ENCODE peak calls at places on chromosomes 4 and X, in five cellular contexts. One of them, this sample, is unnamed.

GRCh38 chr4:110055014-110055768 is 142.5 kb downstream of the EGF start:
- DNase-seq in IMR-90: peak
- DNase-seq in trophoblast cell: no peak
- DNase-seq in H9: no peak
- DNase-seq in mesendoderm: peak
- DNase-seq in this sample: peak

GRCh38 chrX:123807825-123808416 is 51.9 kb upstream of the XIAP start:
- DNase-seq in mesendoderm: no peak
- DNase-seq in H9: no peak
- DNase-seq in IMR-90: peak
- DNase-seq in trophoblast cell: no peak
- DNase-seq in this sample: no peak

GRCh38 chrX:39896951-39897740 is 200.6 kb downstream of the BCOR start:
- DNase-seq in IMR-90: peak
- DNase-seq in mesendoderm: peak
- DNase-seq in trophoblast cell: peak
- DNase-seq in H9: peak
- DNase-seq in this sample: peak

GRCh38 chrX:130097507-130098201 is 12.6 kb downstream of the ELF4 start:
- DNase-seq in IMR-90: no peak
- DNase-seq in mesendoderm: peak
- DNase-seq in trophoblast cell: peak
- DNase-seq in H9: no peak
- DNase-seq in this sample: no peak

GRCh38 chr4:181971411-181971810 is 271.8 kb upstream of the TENM3 start:
- DNase-seq in mesendoderm: no peak
- DNase-seq in trophoblast cell: peak
- DNase-seq in H9: no peak
- DNase-seq in IMR-90: no peak
- DNase-seq in this sample: no peak

GRCh38 chrX:40853816-40854123 is 118.4 kb upstream of the MED14 start:
- DNase-seq in H9: no peak
- DNase-seq in mesendoderm: no peak
- DNase-seq in IMR-90: no peak
- DNase-seq in trophoblast cell: peak
- DNase-seq in this sample: no peak

GRCh38 chr4:44928062-44928380 is 201.7 kb upstream of the GNPDA2 start:
- DNase-seq in H9: no peak
- DNase-seq in trophoblast cell: no peak
- DNase-seq in IMR-90: no peak
- DNase-seq in mesendoderm: no peak
- DNase-seq in this sample: no peak

GRCh38 chrX:132758778-132759177 is 199.7 kb downstream of the HS6ST2 start:
- DNase-seq in H9: peak
- DNase-seq in trophoblast cell: no peak
- DNase-seq in mesendoderm: peak
- DNase-seq in IMR-90: no peak
- DNase-seq in this sample: peak

GRCh38 chr4:41024556-41025491 is 189.5 kb downstream of the APBB2 start:
- DNase-seq in H9: no peak
- DNase-seq in IMR-90: peak
- DNase-seq in trophoblast cell: peak
- DNase-seq in mesendoderm: peak
- DNase-seq in this sample: no peak

GRCh38 chrX:69541959-69542358 is 37.8 kb downstream of the NALF2 start:
- DNase-seq in IMR-90: no peak
- DNase-seq in mesendoderm: no peak
- DNase-seq in H9: no peak
- DNase-seq in trophoblast cell: no peak
- DNase-seq in this sample: no peak

GRCh38 chr4:102606261-102606660 is 105.1 kb downstream of the NFKB1 start:
- DNase-seq in mesendoderm: no peak
- DNase-seq in trophoblast cell: no peak
- DNase-seq in IMR-90: no peak
- DNase-seq in H9: no peak
- DNase-seq in this sample: no peak

GRCh38 chr4:41575207-41575606 is 37.2 kb downstream of the LIMCH1 start:
- DNase-seq in IMR-90: no peak
- DNase-seq in trophoblast cell: peak
- DNase-seq in mesendoderm: no peak
- DNase-seq in H9: no peak
- DNase-seq in this sample: no peak

GRCh38 chr4:139919513-139919912 is 234.5 kb downstream of the MAML3 start:
- DNase-seq in trophoblast cell: peak
- DNase-seq in mesendoderm: peak
- DNase-seq in H9: no peak
- DNase-seq in IMR-90: peak
- DNase-seq in this sample: peak

GRCh38 chr4:154018659-154019058 is 229.8 kb upstream of the SFRP2 start:
- DNase-seq in IMR-90: no peak
- DNase-seq in mesendoderm: peak
- DNase-seq in trophoblast cell: no peak
- DNase-seq in H9: peak
- DNase-seq in this sample: no peak

GRCh38 chrX:68060506-68061205 is 372.6 kb downstream of the OPHN1 start:
- DNase-seq in IMR-90: no peak
- DNase-seq in mesendoderm: no peak
- DNase-seq in H9: peak
- DNase-seq in trophoblast cell: no peak
- DNase-seq in this sample: no peak

GRCh38 chr4:4395849-4396627 is 9.1 kb downstream of the NSG1 start:
- DNase-seq in H9: peak
- DNase-seq in trophoblast cell: peak
- DNase-seq in IMR-90: peak
- DNase-seq in mesendoderm: peak
- DNase-seq in this sample: peak

GRCh38 chr4:99383381-99383780 is 30.8 kb upstream of the ADH1C start:
- DNase-seq in trophoblast cell: no peak
- DNase-seq in mesendoderm: peak
- DNase-seq in H9: no peak
- DNase-seq in IMR-90: peak
- DNase-seq in this sample: no peak
- H3K9ac ChIP-seq in trophoblast cell: no peak
- H3K9ac ChIP-seq in mesendoderm: no peak
- H3K9ac ChIP-seq in H9: no peak
- H3K9ac ChIP-seq in IMR-90: peak
- H3K9ac ChIP-seq in this sample: peak

DNA sequence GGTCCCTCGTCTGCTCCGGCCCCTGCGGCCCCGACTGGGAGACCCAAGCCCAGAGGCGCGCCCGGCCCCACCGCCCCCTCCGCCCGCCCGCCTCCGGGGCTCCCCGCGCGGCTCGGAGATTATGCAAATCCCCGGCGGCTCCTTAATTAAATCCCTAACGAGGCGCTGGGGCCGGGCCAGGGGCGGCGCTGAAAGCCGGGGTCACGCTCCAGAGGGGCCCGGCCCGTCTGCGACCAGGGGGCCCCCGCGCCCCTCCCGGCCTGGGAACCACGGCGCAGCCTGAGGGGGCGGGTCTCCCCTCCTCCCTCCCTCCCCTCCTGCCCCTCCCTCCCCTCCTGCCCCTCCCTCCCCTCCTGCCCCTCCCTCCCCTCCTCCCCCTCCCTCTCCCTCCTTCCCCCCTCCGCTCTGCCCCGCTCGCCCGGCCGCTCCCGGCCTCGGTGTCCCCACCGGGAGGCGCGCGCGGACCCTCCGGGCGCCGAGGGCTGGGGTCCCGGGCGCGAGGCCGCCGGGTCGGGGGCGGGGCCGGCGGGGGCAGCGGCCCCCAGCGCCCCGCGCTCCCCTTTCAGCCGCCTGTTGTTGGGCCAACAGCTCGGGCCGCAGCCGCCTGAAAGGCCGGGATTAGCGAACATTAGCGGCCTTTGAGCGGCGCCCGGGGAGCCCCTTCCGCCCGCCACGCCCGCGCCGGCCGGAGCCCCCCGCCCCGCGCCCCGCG is 25.9 kb upstream of the FGFR3 start:
- DNase-seq in IMR-90: peak
- DNase-seq in trophoblast cell: no peak
- DNase-seq in H9: peak
- DNase-seq in mesendoderm: peak
- DNase-seq in this sample: no peak
- H2BK120ac ChIP-seq in IMR-90: no peak
- H2BK120ac ChIP-seq in trophoblast cell: no peak
- H2BK120ac ChIP-seq in H9: no peak
- H2BK120ac ChIP-seq in mesendoderm: peak
- H2BK120ac ChIP-seq in this sample: peak

DNA sequence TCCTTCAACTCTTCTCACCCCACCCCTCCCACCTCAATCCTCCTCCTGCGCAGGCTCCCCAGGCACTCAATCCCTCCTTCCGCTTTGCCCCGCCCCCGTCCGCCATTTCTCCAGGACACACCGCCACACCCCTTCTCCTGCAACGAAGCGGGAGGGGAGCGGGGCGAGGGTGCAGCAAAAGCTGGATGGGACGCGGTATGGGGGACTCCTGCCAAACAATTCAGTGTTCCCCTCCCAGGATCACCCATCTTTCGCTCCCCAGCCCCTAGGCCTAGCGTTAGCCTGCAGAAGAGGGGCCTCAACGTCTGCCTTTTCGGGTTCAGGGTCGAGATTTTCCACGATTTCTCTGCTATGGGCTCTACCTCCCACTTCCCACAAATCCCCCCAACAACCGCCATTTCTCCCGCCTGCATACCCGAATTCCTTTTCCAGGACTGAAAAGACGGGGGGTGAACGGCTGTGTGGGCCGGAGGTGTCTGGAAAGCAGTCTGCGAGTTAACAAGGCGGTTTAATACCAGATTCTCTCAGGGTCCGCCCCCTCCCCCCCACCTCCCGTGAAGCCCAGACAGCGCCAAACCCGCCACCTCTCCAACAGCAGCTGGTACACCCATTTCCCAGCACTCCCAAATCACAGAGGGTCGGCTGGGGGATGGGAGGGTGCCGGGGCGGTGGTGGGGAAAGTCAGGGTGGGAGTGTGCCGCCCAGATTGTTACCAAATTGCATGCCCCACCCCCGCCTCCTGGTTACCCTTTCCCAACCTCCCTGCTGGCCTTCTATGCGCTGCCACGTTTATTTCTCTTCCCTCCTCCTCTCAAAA is 781 bp downstream of the ARMCX2 start:
- DNase-seq in IMR-90: peak
- DNase-seq in H9: peak
- DNase-seq in mesendoderm: peak
- DNase-seq in trophoblast cell: no peak
- DNase-seq in this sample: peak
- H3K9ac ChIP-seq in IMR-90: peak
- H3K9ac ChIP-seq in H9: peak
- H3K9ac ChIP-seq in mesendoderm: peak
- H3K9ac ChIP-seq in trophoblast cell: peak
- H3K9ac ChIP-seq in this sample: peak

DNA sequence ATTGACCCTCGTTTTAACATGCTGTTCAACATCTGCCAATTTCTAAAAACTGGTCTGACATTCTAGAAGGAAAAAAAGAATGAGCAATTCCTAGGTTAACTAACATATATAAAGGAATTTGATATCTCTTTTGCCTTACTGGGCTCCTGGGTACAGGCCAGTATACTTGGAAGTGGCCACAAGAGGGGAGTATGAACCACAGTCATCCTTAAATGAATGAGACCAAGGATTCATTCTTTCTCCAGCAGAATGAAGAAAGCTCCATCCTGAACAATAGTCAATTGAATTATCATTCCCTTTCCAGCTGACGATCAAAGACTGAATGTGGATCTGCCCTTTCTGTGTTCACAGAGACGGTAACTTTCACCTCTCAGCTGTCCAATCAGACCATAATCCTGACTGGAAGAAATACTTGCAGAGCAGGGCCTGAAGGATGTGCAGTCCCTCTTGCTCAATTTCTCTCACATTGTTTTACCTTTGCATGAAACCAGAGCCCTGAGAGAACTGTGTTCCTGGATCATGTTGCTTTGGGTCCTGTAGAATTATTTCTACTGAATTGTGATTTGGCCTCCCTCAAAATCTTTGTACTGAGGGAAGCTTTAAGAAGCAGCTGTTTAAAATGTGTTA is 14.8 kb upstream of the SPARCL1 start:
- DNase-seq in H9: no peak
- DNase-seq in IMR-90: peak
- DNase-seq in mesendoderm: peak
- DNase-seq in trophoblast cell: peak
- DNase-seq in this sample: peak
- H2BK120ac ChIP-seq in H9: no peak
- H2BK120ac ChIP-seq in IMR-90: no peak
- H2BK120ac ChIP-seq in mesendoderm: no peak
- H2BK120ac ChIP-seq in trophoblast cell: no peak
- H2BK120ac ChIP-seq in this sample: no peak

GRCh38 chr4:2714071-2714770 is 41.9 kb downstream of the TNIP2 start:
- DNase-seq in mesendoderm: peak
- DNase-seq in IMR-90: peak
- DNase-seq in trophoblast cell: no peak
- DNase-seq in H9: no peak
- DNase-seq in this sample: no peak
- H3K9ac ChIP-seq in mesendoderm: no peak
- H3K9ac ChIP-seq in IMR-90: no peak
- H3K9ac ChIP-seq in trophoblast cell: no peak
- H3K9ac ChIP-seq in H9: no peak
- H3K9ac ChIP-seq in this sample: peak

GRCh38 chrX:100658936-100659335 is 14.9 kb downstream of the SRPX2 start:
- DNase-seq in mesendoderm: no peak
- DNase-seq in IMR-90: no peak
- DNase-seq in H9: no peak
- DNase-seq in trophoblast cell: no peak
- DNase-seq in this sample: peak

GRCh38 chrX:100663651-100664050 is 19.7 kb downstream of the SRPX2 start:
- DNase-seq in H9: no peak
- DNase-seq in mesendoderm: no peak
- DNase-seq in trophoblast cell: no peak
- DNase-seq in IMR-90: no peak
- DNase-seq in this sample: no peak

GRCh38 chrX:100662791-100663190 is 18.8 kb downstream of the SRPX2 start:
- DNase-seq in trophoblast cell: no peak
- DNase-seq in mesendoderm: no peak
- DNase-seq in H9: no peak
- DNase-seq in IMR-90: peak
- DNase-seq in this sample: peak

GRCh38 chrX:100659431-100660137 is 15.6 kb downstream of the SRPX2 start:
- DNase-seq in H9: no peak
- DNase-seq in IMR-90: no peak
- DNase-seq in trophoblast cell: no peak
- DNase-seq in mesendoderm: no peak
- DNase-seq in this sample: peak

GRCh38 chrX:100662153-100662552 is 18.2 kb downstream of the SRPX2 start:
- DNase-seq in mesendoderm: no peak
- DNase-seq in trophoblast cell: no peak
- DNase-seq in IMR-90: no peak
- DNase-seq in H9: no peak
- DNase-seq in this sample: no peak
- H2BK120ac ChIP-seq in mesendoderm: no peak
- H2BK120ac ChIP-seq in trophoblast cell: no peak
- H2BK120ac ChIP-seq in IMR-90: no peak
- H2BK120ac ChIP-seq in H9: no peak
- H2BK120ac ChIP-seq in this sample: no peak